ENCODE peak calls at places on chromosomes 13 and 19, in seven cellular contexts. X is astrocyte, H is colonic mucosa, D is NB4, L is body of pancreas, Y is spleen, F is fibroblast of mammary gland. P is an unnamed sample.

GRCh38 chr19:37855098-37855497 is 51.3 kb downstream of the WDR87 start:
- DNase-seq in X (peak), H (peak), D (no peak), L (peak), Y (no peak), F (peak), P (no peak)

GRCh38 chr19:35718345-35719041 is 690 bp downstream of the KMT2B start:
- DNase-seq in X (no peak), H (peak), D (peak), L (peak), Y (peak), F (no peak), P (peak)

GRCh38 chr13:113553541-113554332 is 30.8 kb upstream of the TFDP1 start:
- DNase-seq in X (no peak), H (peak), D (no peak), L (no peak), Y (peak), F (no peak), P (no peak)

GRCh38 chr19:46840157-46840942 is 10.3 kb downstream of the AP2S1 start:
- DNase-seq in X (no peak), H (no peak), D (peak), L (peak), Y (peak), F (peak), P (peak)

GRCh38 chr13:31896427-31896826 is 135.1 kb upstream of the FRY start:
- DNase-seq in X (peak), H (no peak), D (peak), L (no peak), Y (no peak), F (peak), P (peak)

GRCh38 chr19:48571378-48572162 is 19.6 kb downstream of the SULT2B1 start:
- DNase-seq in X (no peak), H (no peak), D (no peak), L (no peak), Y (no peak), F (no peak), P (no peak)

GRCh38 chr13:40189426-40189825 is 477.0 kb downstream of the FOXO1 start:
- DNase-seq in X (no peak), H (no peak), D (no peak), L (no peak), Y (no peak), F (no peak), P (no peak)

GRCh38 chr19:41774515-41774980 is 19.2 kb downstream of the CEACAM6 start:
- DNase-seq in X (no peak), H (peak), D (no peak), L (no peak), Y (no peak), F (no peak), P (peak)

GRCh38 chr19:15466851-15467733 is 2.7 kb upstream of the RASAL3 start:
- DNase-seq in X (peak), H (no peak), D (peak), L (no peak), Y (peak), F (peak), P (no peak)

GRCh38 chr13:76813874-76814273 is 72.3 kb downstream of the KCTD12 start:
- DNase-seq in X (no peak), H (peak), D (peak), L (peak), Y (no peak), F (no peak), P (peak)

GRCh38 chr13:59490651-59491050 is 673.1 kb downstream of the DIAPH3 start:
- DNase-seq in X (no peak), H (no peak), D (no peak), L (no peak), Y (no peak), F (no peak), P (no peak)

GRCh38 chr19:58569191-58569942 is 3.8 kb downstream of the MZF1 start:
- DNase-seq in X (no peak), H (peak), D (no peak), L (peak), Y (peak), F (no peak), P (no peak)

GRCh38 chr19:35882074-35882832 is 13.9 kb downstream of the APLP1 start:
- DNase-seq in X (peak), H (peak), D (peak), L (peak), Y (no peak), F (peak), P (peak)

GRCh38 chr19:11050323-11051114 is 38.7 kb upstream of the LDLR start:
- DNase-seq in X (no peak), H (no peak), D (no peak), L (no peak), Y (no peak), F (no peak), P (no peak)

GRCh38 chr19:3108775-3109174 is 14.6 kb downstream of the GNA11 start:
- DNase-seq in X (peak), H (peak), D (peak), L (peak), Y (peak), F (peak), P (peak)

GRCh38 chr19:10769533-10770491 is 51.9 kb downstream of the DNM2 start:
- DNase-seq in X (no peak), H (no peak), D (peak), L (peak), Y (no peak), F (peak), P (peak)

GRCh38 chr19:17394891-17395415 is 957 bp upstream of the CCDC194 start:
- DNase-seq in X (peak), H (peak), D (peak), L (peak), Y (peak), F (peak), P (peak)

GRCh38 chr13:48602296-48603040 is 51.3 kb upstream of the CYSLTR2 start:
- DNase-seq in X (no peak), H (no peak), D (no peak), L (no peak), Y (no peak), F (no peak), P (no peak)

GRCh38 chr13:107211073-107211472 is 643.1 kb upstream of the ARGLU1 start:
- DNase-seq in X (peak), H (peak), D (peak), L (peak), Y (no peak), F (peak), P (peak)

GRCh38 chr13:28636677-28637317 is 22.1 kb upstream of the POMP start:
- DNase-seq in X (peak), H (peak), D (peak), L (peak), Y (no peak), F (peak), P (peak)

GRCh38 chr13:36251528-36251927 is 37.2 kb upstream of the SOHLH2 start:
- DNase-seq in X (no peak), H (no peak), D (peak), L (no peak), Y (no peak), F (peak), P (no peak)

GRCh38 chr19:39265321-39265916 is 2.8 kb upstream of the IFNL2 start:
- DNase-seq in X (no peak), H (no peak), D (no peak), L (no peak), Y (no peak), F (no peak), P (no peak)

GRCh38 chr19:11798391-11799296 is at the start of gene ZNF491:
- DNase-seq in X (peak), H (peak), D (peak), L (peak), Y (peak), F (peak), P (no peak)

GRCh38 chr13:20633802-20634201 is 66.8 kb downstream of the IFT88 start:
- DNase-seq in X (no peak), H (no peak), D (no peak), L (no peak), Y (no peak), F (no peak), P (no peak)

GRCh38 chr13:70090036-70090723 is 17.4 kb upstream of the ATXN8OS start:
- DNase-seq in X (no peak), H (no peak), D (no peak), L (no peak), Y (no peak), F (no peak), P (no peak)

DNA sequence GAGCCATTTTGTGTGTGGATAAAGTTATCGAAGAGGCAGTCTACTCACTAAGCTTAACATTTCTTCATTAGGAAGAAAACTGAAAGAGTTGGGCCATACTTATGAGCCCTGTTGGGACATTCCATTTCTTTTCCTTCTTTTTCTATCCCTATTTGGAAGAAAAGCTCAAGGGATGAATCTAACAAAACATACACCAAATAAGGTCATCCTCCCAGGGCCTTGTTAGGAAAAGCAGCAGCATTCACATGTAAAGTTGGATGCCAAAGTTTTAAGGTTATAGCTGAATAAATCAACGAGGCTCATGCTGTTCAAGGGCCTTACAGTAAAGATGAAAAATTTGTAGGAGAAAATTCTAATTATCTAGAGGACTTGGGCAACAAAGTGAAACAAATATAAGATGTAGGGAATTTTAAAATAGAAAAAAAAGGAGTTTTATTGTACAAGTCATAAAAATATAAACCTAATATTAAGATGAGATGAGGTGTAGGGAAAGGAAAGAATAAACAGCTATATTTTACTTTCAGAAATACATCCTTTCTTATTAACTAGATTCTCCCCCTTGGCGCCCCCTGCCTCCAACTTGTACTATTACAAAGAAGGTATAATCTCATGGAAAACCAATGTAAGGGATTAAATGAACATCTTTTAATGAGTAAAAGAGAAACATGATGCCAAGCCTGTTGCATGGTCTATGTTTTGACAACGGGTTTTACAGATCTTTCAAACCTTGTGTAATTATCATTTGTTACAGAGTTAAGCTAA is 160.4 kb downstream of the PCDH20 start:
- DNase-seq in X (no peak), H (no peak), D (peak), L (no peak), Y (no peak), F (no peak), P (peak)
- TF ChIP-seq CTCF in X (peak), H (no peak), D (peak), L (no peak), Y (no peak), F (no peak), P (peak)

GRCh38 chr19:18520848-18521691 is 800 bp downstream of the ELL start:
- DNase-seq in X (no peak), H (peak), D (peak), L (peak), Y (peak), F (no peak), P (peak)
- TF ChIP-seq CTCF in X (no peak), H (no peak), D (no peak), L (no peak), Y (no peak), F (no peak), P (no peak)

GRCh38 chr19:4974855-4975469 is 6.0 kb downstream of the KDM4B start:
- DNase-seq in X (no peak), H (no peak), D (no peak), L (peak), Y (no peak), F (no peak), P (no peak)

GRCh38 chr19:4977299-4978174 is 8.6 kb downstream of the KDM4B start:
- DNase-seq in X (peak), H (no peak), D (no peak), L (no peak), Y (no peak), F (peak), P (peak)

GRCh38 chr19:4980087-4980486 is 11.2 kb downstream of the KDM4B start:
- DNase-seq in X (peak), H (no peak), D (peak), L (no peak), Y (no peak), F (no peak), P (no peak)

GRCh38 chr19:4979211-4979807 is 10.4 kb downstream of the KDM4B start:
- DNase-seq in X (no peak), H (no peak), D (no peak), L (peak), Y (no peak), F (no peak), P (no peak)

DNA sequence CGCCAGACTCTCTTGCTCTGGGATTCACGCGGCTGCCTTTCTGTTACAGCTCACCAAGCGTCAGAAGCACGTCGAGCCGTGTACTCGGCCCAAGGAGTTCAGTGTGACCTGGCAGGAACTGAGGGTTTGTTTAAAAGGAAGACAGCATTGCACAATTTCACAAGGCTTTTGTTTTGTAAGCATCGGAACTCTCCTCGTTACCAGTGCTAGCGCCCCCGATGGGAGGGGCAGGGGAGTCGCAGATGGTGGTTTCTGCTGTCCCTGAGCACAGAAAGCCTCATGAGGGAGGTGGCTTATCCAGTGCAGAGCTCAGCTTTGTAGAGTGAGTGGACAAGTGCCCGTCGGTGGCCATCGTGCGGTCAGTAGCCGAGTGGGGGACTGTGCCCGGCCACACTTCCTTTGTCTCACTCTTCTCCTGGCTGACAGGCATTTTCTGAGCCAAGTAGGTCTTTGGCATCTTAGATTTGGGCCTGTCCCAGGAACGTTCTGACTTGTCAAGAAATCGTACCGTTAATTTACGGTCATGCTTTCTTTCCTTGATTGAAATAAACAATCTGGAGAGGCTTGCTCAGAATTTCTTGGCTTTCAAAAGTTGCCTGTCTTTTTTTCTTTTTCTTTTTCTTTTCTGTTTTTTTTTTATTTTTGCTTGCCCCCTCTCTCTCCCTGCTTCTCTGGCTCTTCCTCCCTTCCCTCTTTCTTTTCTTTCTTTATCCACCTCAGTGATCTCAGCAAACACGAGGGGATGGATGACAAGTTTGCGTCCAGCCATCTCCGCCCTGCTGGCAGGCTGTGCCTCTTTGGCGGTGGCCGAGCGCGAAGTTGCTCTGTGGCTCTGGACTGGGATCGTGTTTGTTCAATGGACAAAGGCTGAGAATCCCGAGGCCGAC is 7.7 kb downstream of the KDM4B start:
- DNase-seq in X (peak), H (peak), D (peak), L (peak), Y (peak), F (peak), P (peak)
- TF ChIP-seq CTCF in X (peak), H (no peak), D (peak), L (no peak), Y (peak), F (peak), P (peak)

GRCh38 chr13:52010890-52011689 is at the start of gene ATP7B:
- DNase-seq in X (no peak), H (peak), D (peak), L (no peak), Y (peak), F (no peak), P (no peak)
- TF ChIP-seq CTCF in X (peak), H (no peak), D (no peak), L (no peak), Y (no peak), F (peak), P (no peak)

DNA sequence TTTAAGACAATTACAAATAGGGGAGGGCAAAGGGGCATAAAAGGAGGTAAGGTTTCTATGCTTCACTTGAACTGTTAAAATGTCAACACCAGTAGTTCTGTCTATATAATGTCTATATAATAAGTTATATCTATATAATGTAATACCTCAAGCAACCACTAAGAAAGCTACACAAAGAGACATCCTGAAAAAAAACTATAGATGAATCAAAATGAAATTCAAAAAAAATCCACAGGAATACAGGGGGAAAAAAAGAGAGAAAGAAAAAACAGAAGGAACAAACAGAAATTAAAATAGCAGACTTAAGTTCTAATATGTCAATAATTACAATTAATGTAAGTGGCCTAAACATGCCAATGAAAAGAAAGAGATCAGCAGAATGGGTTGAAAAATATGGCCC is 186.0 kb downstream of the KCTD15 start:
- DNase-seq in X (no peak), H (no peak), D (no peak), L (no peak), Y (no peak), F (no peak), P (no peak)
- TF ChIP-seq CTCF in X (no peak), H (no peak), D (no peak), L (no peak), Y (no peak), F (no peak), P (no peak)

GRCh38 chr13:46552888-46553520 is at the start of gene LRCH1:
- DNase-seq in X (peak), H (peak), D (peak), L (peak), Y (peak), F (peak), P (peak)
- TF ChIP-seq CTCF in X (no peak), H (no peak), D (no peak), L (no peak), Y (peak), F (no peak), P (no peak)

GRCh38 chr13:109758937-109759480 is 27.4 kb downstream of the IRS2 start:
- DNase-seq in X (no peak), H (no peak), D (no peak), L (no peak), Y (no peak), F (no peak), P (no peak)

GRCh38 chr13:109760951-109761350 is 25.4 kb downstream of the IRS2 start:
- DNase-seq in X (no peak), H (no peak), D (no peak), L (no peak), Y (no peak), F (no peak), P (no peak)

GRCh38 chr13:109761695-109762094 is 24.7 kb downstream of the IRS2 start:
- DNase-seq in X (no peak), H (no peak), D (no peak), L (no peak), Y (no peak), F (peak), P (peak)

GRCh38 chr13:109759609-109760008 is 26.8 kb downstream of the IRS2 start:
- DNase-seq in X (no peak), H (no peak), D (no peak), L (no peak), Y (no peak), F (no peak), P (no peak)

DNA sequence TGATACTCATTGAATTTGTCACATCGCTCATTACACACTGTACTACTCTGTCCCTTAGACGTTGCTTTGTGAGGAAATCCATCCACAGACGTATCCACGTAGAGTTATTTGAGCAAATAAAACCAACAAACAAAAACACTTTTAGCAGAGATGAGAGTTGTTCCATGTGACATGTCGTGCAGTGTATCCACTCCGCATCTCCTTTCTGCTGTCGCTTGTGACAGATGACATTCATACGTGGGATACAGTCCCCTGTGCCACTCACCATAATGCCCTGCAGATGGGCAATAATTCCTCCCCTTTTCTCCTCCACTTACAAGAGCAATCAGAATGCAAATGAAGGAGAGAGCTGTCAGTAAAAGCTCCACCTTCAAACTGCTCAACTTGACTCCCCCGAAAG is 26.0 kb downstream of the IRS2 start:
- DNase-seq in X (no peak), H (no peak), D (no peak), L (no peak), Y (no peak), F (no peak), P (no peak)
- TF ChIP-seq CTCF in X (no peak), H (no peak), D (no peak), L (no peak), Y (no peak), F (no peak), P (no peak)

GRCh38 chr13:30114586-30115256 is 192.6 kb downstream of the KATNAL1 start:
- DNase-seq in X (peak), H (peak), D (peak), L (peak), Y (peak), F (peak), P (peak)
- TF ChIP-seq CTCF in X (peak), H (peak), D (peak), L (peak), Y (peak), F (peak), P (peak)